ENCODE peak calls at places on chromosomes 5 and 9, in four cellular contexts. T is AG04449, O is GM12865, R is aorta. U is an unnamed sample.

GRCh38 chr5:36017622-36018021 is 26.4 kb upstream of the UGT3A1 start:
- DNase-seq in T (no peak), O (no peak), R (no peak), U (no peak)

GRCh38 chr5:156391139-156391538 is 64.2 kb downstream of the SGCD start:
- DNase-seq in T (peak; percentile 88), O (no peak), R (no peak), U (no peak)

GRCh38 chr9:122389799-122390481 is 19.1 kb downstream of the PTGS1 start:
- DNase-seq in T (no peak), O (peak; percentile 5), R (no peak), U (peak; percentile 30)

GRCh38 chr5:54013556-54014157 is 296.7 kb downstream of the ARL15 start:
- DNase-seq in T (peak; percentile 46), O (peak; percentile 1), R (no peak), U (no peak)

GRCh38 chr5:6302684-6303083 is 75.7 kb downstream of the MED10 start:
- DNase-seq in T (no peak), O (no peak), R (no peak), U (no peak)

GRCh38 chr9:125521462-125522327 is 185.3 kb downstream of the MAPKAP1 start:
- DNase-seq in T (peak; percentile 63), O (peak; percentile 24), R (no peak), U (no peak)

GRCh38 chr9:9341203-9341602 is 1271.6 kb downstream of the PTPRD start:
- DNase-seq in T (no peak), O (no peak), R (no peak), U (no peak)

GRCh38 chr9:96651626-96652025 is 3.5 kb downstream of the PRXL2C start:
- DNase-seq in T (no peak), O (peak; percentile 13), R (no peak), U (no peak)

GRCh38 chr9:12674961-12675360 is 18.2 kb upstream of the TYRP1 start:
- DNase-seq in T (no peak), O (no peak), R (no peak), U (no peak)

GRCh38 chr9:34177906-34178697 is 741 bp upstream of the UBAP1 start:
- DNase-seq in T (no peak), O (no peak), R (no peak), U (no peak)

GRCh38 chr9:6884960-6885359 is 127.2 kb downstream of the KDM4C start:
- DNase-seq in T (no peak), O (no peak), R (no peak), U (no peak)

GRCh38 chr5:110807174-110807573 is 68.4 kb downstream of the SLC25A46 start:
- DNase-seq in T (no peak), O (no peak), R (no peak), U (no peak)

GRCh38 chr5:90939208-90939607 is 380.6 kb downstream of the ADGRV1 start:
- DNase-seq in T (no peak), O (no peak), R (no peak), U (no peak)

GRCh38 chr5:34915856-34916192 is 313 bp downstream of the BRIX1 start:
- DNase-seq in T (no peak), O (peak; percentile 33), R (no peak), U (no peak)

GRCh38 chr5:139878093-139878492 is 82.5 kb downstream of the PSD2 start:
- DNase-seq in T (no peak), O (no peak), R (no peak), U (no peak)

GRCh38 chr5:111840275-111840674 is 83.3 kb upstream of the NREP start:
- DNase-seq in T (no peak), O (no peak), R (no peak), U (no peak)

GRCh38 chr5:80957031-80957761 is 3.0 kb upstream of the RASGRF2 start:
- DNase-seq in T (no peak), O (no peak), R (no peak), U (peak; percentile 40)

GRCh38 chr9:108040783-108041182 is 551.2 kb upstream of the KLF4 start:
- DNase-seq in T (no peak), O (no peak), R (no peak), U (no peak)